ENCODE peak calls at places on chromosome 22, in seven cellular contexts. F, A, D, N, U, M and X are unnamed samples.

GRCh38 chr22:37068859-37069258 is 17.3 kb downstream of the KCTD17 start:
- DNase-seq in F (no peak), A (no peak), D (no peak), N (no peak), U (no peak), M (no peak), X (peak; percentile 26)

GRCh38 chr22:32967285-32968101 is 90.7 kb downstream of the SYN3 start:
- DNase-seq in F (no peak), A (no peak), D (no peak), N (no peak), U (no peak), M (no peak), X (no peak)

GRCh38 chr22:30802202-30803166 is 107.8 kb downstream of the OSBP2 start:
- DNase-seq in F (peak; percentile 46), A (peak; percentile 89), D (peak; percentile 55), N (peak; percentile 86), U (peak; percentile 90), M (peak; percentile 81), X (peak; percentile 91)

GRCh38 chr22:50173221-50173982 is 2.9 kb downstream of the PANX2 start:
- DNase-seq in F (no peak), A (peak; percentile 66), D (no peak), N (peak; percentile 31), U (no peak), M (peak; percentile 53), X (no peak)

GRCh38 chr22:25090225-25090651 is 109.4 kb upstream of the CRYBB3 start:
- DNase-seq in F (no peak), A (no peak), D (no peak), N (no peak), U (no peak), M (no peak), X (no peak)

GRCh38 chr22:37484115-37485005 is 1.8 kb downstream of the MFNG start:
- DNase-seq in F (no peak), A (peak; percentile 95), D (peak; percentile 77), N (peak; percentile 83), U (no peak), M (peak; percentile 92), X (no peak)

GRCh38 chr22:48895341-48895740 is 932.3 kb downstream of the BRD1 start:
- DNase-seq in F (no peak), A (no peak), D (no peak), N (no peak), U (no peak), M (no peak), X (no peak)

GRCh38 chr22:23192133-23192532 is 11.8 kb downstream of the BCR start:
- DNase-seq in F (no peak), A (peak; percentile 78), D (no peak), N (no peak), U (no peak), M (peak; percentile 88), X (no peak)

GRCh38 chr22:42268852-42269406 is 1.5 kb downstream of the TCF20 start:
- DNase-seq in F (no peak), A (no peak), D (no peak), N (no peak), U (no peak), M (no peak), X (no peak)

GRCh38 chr22:42270178-42270511 is 308 bp downstream of the TCF20 start:
- DNase-seq in F (no peak), A (no peak), D (no peak), N (no peak), U (no peak), M (peak; percentile 36), X (peak; percentile 25)

GRCh38 chr22:42270512-42271190 is at the start of gene TCF20:
- DNase-seq in F (no peak), A (peak; percentile 84), D (peak; percentile 76), N (peak; percentile 83), U (peak; percentile 63), M (peak; percentile 71), X (peak; percentile 63)

GRCh38 chr22:42271191-42271813 is 849 bp upstream of the TCF20 start:
- DNase-seq in F (no peak), A (no peak), D (no peak), N (no peak), U (no peak), M (no peak), X (no peak)

DNA sequence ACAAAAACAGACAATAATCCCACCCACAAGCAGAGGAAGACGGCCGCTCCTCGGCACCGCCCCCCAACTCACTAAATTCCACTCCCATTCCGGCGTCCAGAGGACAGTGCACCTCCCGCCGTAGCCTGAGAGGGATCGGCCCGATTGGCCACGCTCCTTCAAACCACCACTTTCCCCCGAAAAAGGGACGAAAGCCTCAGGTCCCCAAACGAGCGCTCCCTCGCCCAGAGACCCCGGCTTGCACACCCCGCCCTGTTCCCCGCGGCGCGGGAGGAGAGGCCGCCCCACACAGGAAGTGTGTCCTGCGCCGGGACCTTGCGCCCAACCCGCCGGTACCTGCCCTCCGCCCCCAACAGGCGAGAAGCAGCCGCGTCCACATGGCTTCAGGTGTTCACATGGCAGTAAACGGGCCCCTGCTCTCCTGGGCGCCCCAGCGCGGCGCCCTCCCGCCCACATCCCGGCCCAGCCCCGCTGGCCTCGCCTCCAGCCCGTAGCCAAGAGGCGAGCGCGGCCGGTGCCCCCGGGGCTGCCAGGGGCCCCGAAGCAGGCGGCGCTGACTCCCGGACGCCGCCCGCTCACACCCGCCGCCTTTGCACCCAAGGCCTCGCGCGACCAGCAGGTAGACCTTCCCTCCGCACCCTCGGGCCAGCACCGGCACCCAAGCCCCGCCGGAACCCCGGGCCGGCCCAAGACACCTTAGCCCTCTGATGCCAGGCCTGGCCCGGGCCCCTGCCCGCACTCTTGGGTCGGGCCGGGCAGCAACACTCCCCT is 861 bp downstream of the TCF20 start:
- DNase-seq in F (no peak), A (peak; percentile 77), D (peak; percentile 68), N (peak; percentile 84), U (no peak), M (peak; percentile 80), X (peak; percentile 62)
- TF ChIP-seq CTCF in F (no peak), A (no peak), D (peak; percentile 18), N (no peak), U (no peak), M (no peak), X (peak; percentile 37)

DNA sequence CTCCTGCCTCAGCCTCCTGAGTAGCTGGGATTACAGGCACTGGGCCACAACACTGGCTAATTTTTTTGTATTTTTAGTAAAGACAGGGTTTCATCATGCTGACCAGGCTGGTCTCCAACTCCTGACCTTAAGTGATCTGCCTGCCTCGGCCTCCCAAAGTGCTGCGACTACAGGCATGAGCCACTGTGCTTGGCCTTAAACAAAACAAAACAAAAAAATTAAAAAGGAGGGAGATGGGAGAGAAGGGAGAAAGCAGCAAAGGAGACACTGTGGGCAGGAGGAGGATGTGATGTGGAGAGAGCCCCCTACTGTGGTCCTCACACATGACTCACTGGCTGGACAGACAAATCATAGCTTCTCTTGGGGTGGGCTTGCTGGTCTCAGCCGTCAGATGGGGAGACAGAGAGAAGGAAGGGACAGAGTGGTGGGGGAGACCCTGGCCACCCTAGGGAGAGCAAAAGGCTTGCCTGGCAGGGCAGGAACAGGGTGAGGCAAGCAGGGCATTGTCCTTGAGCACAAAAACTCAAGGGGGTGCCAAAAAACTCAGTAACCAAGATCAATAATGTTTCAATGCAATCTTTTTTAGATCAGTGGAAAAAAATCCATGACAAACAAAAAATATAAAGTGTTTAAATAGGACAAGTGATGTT is 31.6 kb downstream of the TPST2 start:
- DNase-seq in F (no peak), A (no peak), D (no peak), N (no peak), U (peak; percentile 46), M (no peak), X (no peak)
- TF ChIP-seq CTCF in F (no peak), A (no peak), D (no peak), N (no peak), U (no peak), M (no peak), X (no peak)

GRCh38 chr22:44358723-44359440 is 46.1 kb upstream of the SHISAL1 start:
- DNase-seq in F (no peak), A (peak; percentile 29), D (no peak), N (no peak), U (no peak), M (no peak), X (no peak)

GRCh38 chr22:44357962-44358553 is 45.3 kb upstream of the SHISAL1 start:
- DNase-seq in F (no peak), A (peak; percentile 38), D (no peak), N (peak; percentile 19), U (peak; percentile 26), M (no peak), X (no peak)

GRCh38 chr22:44359496-44360110 is 46.9 kb upstream of the SHISAL1 start:
- DNase-seq in F (no peak), A (peak; percentile 21), D (no peak), N (no peak), U (no peak), M (no peak), X (no peak)

GRCh38 chr22:44355688-44356070 is 42.9 kb upstream of the SHISAL1 start:
- DNase-seq in F (no peak), A (peak; percentile 32), D (no peak), N (no peak), U (no peak), M (no peak), X (no peak)

DNA sequence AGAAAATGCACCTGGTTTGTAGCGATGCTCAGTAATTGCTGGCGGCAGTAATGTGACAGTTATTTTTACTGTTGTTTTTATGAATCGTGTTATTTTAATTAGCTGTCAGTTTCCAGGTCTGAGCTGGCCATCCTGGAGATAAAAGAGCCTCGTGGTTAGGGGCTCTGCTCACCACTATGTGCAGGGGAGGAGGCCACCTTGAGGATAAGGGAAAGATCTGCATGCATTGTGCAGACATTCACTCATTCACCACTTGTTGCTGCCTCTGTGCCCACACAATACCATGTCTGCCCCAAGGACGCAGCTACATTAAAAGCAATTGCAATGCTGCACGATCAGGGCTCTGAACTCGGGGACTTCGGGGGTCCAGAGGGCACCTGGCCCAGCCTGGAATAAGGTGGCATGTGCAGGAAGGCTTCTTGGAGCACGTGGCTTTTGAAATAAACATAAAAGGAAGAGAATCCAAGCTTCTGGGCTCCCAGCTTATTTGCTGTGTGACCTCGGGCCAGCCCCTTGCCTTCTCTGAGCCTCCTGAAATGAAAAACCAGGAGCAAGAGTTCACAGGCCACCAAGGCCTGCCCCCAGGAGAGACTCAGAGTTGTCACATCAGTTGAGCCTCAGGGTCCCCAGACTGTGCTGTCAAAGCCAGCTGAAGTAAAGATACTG is 44.7 kb upstream of the SHISAL1 start:
- DNase-seq in F (no peak), A (peak; percentile 20), D (no peak), N (no peak), U (no peak), M (no peak), X (no peak)
- TF ChIP-seq CTCF in F (peak; percentile 11), A (no peak), D (no peak), N (no peak), U (no peak), M (no peak), X (no peak)

GRCh38 chr22:47390026-47390970 is 627.8 kb downstream of the TBC1D22A start:
- DNase-seq in F (no peak), A (no peak), D (no peak), N (no peak), U (no peak), M (no peak), X (no peak)

GRCh38 chr22:47388331-47388730 is 625.9 kb downstream of the TBC1D22A start:
- DNase-seq in F (no peak), A (no peak), D (no peak), N (no peak), U (no peak), M (no peak), X (no peak)

GRCh38 chr22:47386812-47387510 is 624.5 kb downstream of the TBC1D22A start:
- DNase-seq in F (no peak), A (no peak), D (no peak), N (no peak), U (no peak), M (no peak), X (no peak)

GRCh38 chr22:47389201-47389600 is 626.8 kb downstream of the TBC1D22A start:
- DNase-seq in F (no peak), A (no peak), D (no peak), N (no peak), U (no peak), M (no peak), X (no peak)

DNA sequence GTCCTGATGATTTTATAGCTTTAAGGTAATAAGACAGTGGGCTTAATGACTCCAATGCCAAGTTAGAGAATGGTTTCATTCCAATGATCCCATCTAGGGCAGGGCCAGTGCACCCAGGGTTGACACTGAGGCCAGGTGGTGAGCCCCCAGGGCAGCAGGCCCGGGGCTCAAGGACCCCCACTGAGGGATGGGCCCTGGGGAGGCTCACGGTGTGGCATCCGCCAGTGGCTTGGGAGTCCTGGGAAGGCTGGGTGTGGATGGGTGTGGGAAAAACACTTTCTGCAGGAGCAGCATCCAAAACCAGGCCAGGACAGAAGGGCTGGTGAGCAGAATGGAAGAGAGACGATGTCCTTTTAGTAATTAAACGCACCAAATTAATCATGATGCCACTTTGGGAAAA is 626.3 kb downstream of the TBC1D22A start:
- DNase-seq in F (no peak), A (no peak), D (no peak), N (no peak), U (no peak), M (no peak), X (no peak)
- TF ChIP-seq CTCF in F (no peak), A (no peak), D (no peak), N (no peak), U (no peak), M (no peak), X (no peak)